ENCODE peak calls at places on chromosomes 12 and 14, in seven cellular contexts. One of them, this sample, is unnamed. For H3K4me1, the result is how much of the 10 kb centered on the place peaks cover.

GRCh38 chr12:115426732-115427131 is 742.8 kb upstream of the TBX3 start:
- DNase-seq in GM23338: no peak
- DNase-seq in vagina: no peak
- DNase-seq in left lung: no peak
- DNase-seq in tibial artery: no peak
- DNase-seq in uterus: no peak
- DNase-seq in SJSA1: no peak
- DNase-seq in this sample: no peak

GRCh38 chr14:98965061-98965460 is 306.9 kb downstream of the BCL11B start:
- DNase-seq in GM23338: no peak
- DNase-seq in vagina: no peak
- DNase-seq in left lung: no peak
- DNase-seq in tibial artery: no peak
- DNase-seq in uterus: no peak
- DNase-seq in SJSA1: no peak
- DNase-seq in this sample: no peak

GRCh38 chr12:18246057-18246456 is 15.3 kb upstream of the PIK3C2G start:
- DNase-seq in GM23338: peak
- DNase-seq in vagina: no peak
- DNase-seq in left lung: no peak
- DNase-seq in tibial artery: no peak
- DNase-seq in uterus: no peak
- DNase-seq in SJSA1: no peak
- DNase-seq in this sample: no peak

GRCh38 chr14:23052182-23052623 is 5.1 kb downstream of the CDH24 start:
- DNase-seq in GM23338: peak
- DNase-seq in vagina: no peak
- DNase-seq in left lung: no peak
- DNase-seq in tibial artery: no peak
- DNase-seq in uterus: no peak
- DNase-seq in SJSA1: no peak
- DNase-seq in this sample: no peak

GRCh38 chr12:3553681-3554546 is 62.9 kb downstream of the PRMT8 start:
- DNase-seq in GM23338: peak
- DNase-seq in vagina: peak
- DNase-seq in left lung: no peak
- DNase-seq in tibial artery: no peak
- DNase-seq in uterus: no peak
- DNase-seq in SJSA1: no peak
- DNase-seq in this sample: peak

GRCh38 chr14:72094844-72095582 is 162.8 kb downstream of the RGS6 start:
- DNase-seq in GM23338: no peak
- DNase-seq in vagina: no peak
- DNase-seq in left lung: no peak
- DNase-seq in tibial artery: no peak
- DNase-seq in uterus: no peak
- DNase-seq in SJSA1: no peak
- DNase-seq in this sample: no peak

GRCh38 chr14:72715215-72715909 is 178.5 kb downstream of the DPF3 start:
- DNase-seq in GM23338: no peak
- DNase-seq in vagina: no peak
- DNase-seq in left lung: no peak
- DNase-seq in tibial artery: no peak
- DNase-seq in uterus: no peak
- DNase-seq in SJSA1: no peak
- DNase-seq in this sample: no peak

GRCh38 chr12:52825961-52826360 is 8.2 kb downstream of the KRT79 start:
- DNase-seq in GM23338: no peak
- DNase-seq in vagina: no peak
- DNase-seq in left lung: no peak
- DNase-seq in tibial artery: no peak
- DNase-seq in uterus: no peak
- DNase-seq in SJSA1: peak
- DNase-seq in this sample: no peak

GRCh38 chr14:58299665-58300202 is 1.4 kb downstream of the ARID4A start:
- DNase-seq in GM23338: peak
- DNase-seq in vagina: no peak
- DNase-seq in left lung: no peak
- DNase-seq in tibial artery: no peak
- DNase-seq in uterus: no peak
- DNase-seq in SJSA1: no peak
- DNase-seq in this sample: peak

GRCh38 chr12:24404086-24404815 is 454.8 kb upstream of the SOX5 start:
- DNase-seq in GM23338: no peak
- DNase-seq in vagina: no peak
- DNase-seq in left lung: no peak
- DNase-seq in tibial artery: no peak
- DNase-seq in uterus: no peak
- DNase-seq in SJSA1: peak
- DNase-seq in this sample: no peak

GRCh38 chr12:49974677-49975369 is 2.1 kb downstream of the AQP6 start:
- DNase-seq in GM23338: no peak
- DNase-seq in vagina: no peak
- DNase-seq in left lung: no peak
- DNase-seq in tibial artery: no peak
- DNase-seq in uterus: no peak
- DNase-seq in SJSA1: no peak
- DNase-seq in this sample: no peak

GRCh38 chr12:51326762-51327439 is 2.9 kb upstream of the BIN2 start:
- DNase-seq in GM23338: no peak
- DNase-seq in vagina: no peak
- DNase-seq in left lung: no peak
- DNase-seq in tibial artery: peak
- DNase-seq in uterus: no peak
- DNase-seq in SJSA1: peak
- DNase-seq in this sample: peak

GRCh38 chr12:109492371-109492770 is 14.9 kb downstream of the UBE3B start:
- DNase-seq in GM23338: no peak
- DNase-seq in vagina: no peak
- DNase-seq in left lung: no peak
- DNase-seq in tibial artery: no peak
- DNase-seq in uterus: no peak
- DNase-seq in SJSA1: peak
- DNase-seq in this sample: no peak

GRCh38 chr12:48671231-48671856 is 10.7 kb downstream of the KANSL2 start:
- DNase-seq in GM23338: no peak
- DNase-seq in vagina: no peak
- DNase-seq in left lung: no peak
- DNase-seq in tibial artery: no peak
- DNase-seq in uterus: no peak
- DNase-seq in SJSA1: no peak
- DNase-seq in this sample: no peak

GRCh38 chr12:66555113-66555512 is 123.8 kb downstream of the GRIP1 start:
- DNase-seq in GM23338: peak
- DNase-seq in vagina: no peak
- DNase-seq in left lung: no peak
- DNase-seq in tibial artery: no peak
- DNase-seq in uterus: no peak
- DNase-seq in SJSA1: no peak
- DNase-seq in this sample: no peak

GRCh38 chr12:89450922-89451321 is 73.7 kb downstream of the GALNT4 start:
- DNase-seq in GM23338: peak
- DNase-seq in vagina: no peak
- DNase-seq in left lung: no peak
- DNase-seq in tibial artery: no peak
- DNase-seq in uterus: no peak
- DNase-seq in SJSA1: no peak
- DNase-seq in this sample: no peak

GRCh38 chr12:56522486-56523193 is 1.0 kb downstream of the RBMS2 start:
- DNase-seq in GM23338: peak
- DNase-seq in vagina: no peak
- DNase-seq in left lung: no peak
- DNase-seq in tibial artery: no peak
- DNase-seq in uterus: no peak
- DNase-seq in SJSA1: no peak
- DNase-seq in this sample: no peak

GRCh38 chr14:75452900-75453816 is 25.3 kb downstream of the JDP2 start:
- DNase-seq in GM23338: peak
- DNase-seq in vagina: no peak
- DNase-seq in left lung: peak
- DNase-seq in tibial artery: peak
- DNase-seq in uterus: peak
- DNase-seq in SJSA1: peak
- DNase-seq in this sample: no peak

GRCh38 chr12:113802966-113803828 is 162.9 kb downstream of the RBM19 start:
- DNase-seq in GM23338: no peak
- DNase-seq in vagina: no peak
- DNase-seq in left lung: no peak
- DNase-seq in tibial artery: no peak
- DNase-seq in uterus: no peak
- DNase-seq in SJSA1: no peak
- DNase-seq in this sample: no peak

GRCh38 chr14:70188292-70188607 is 501 bp downstream of the SLC8A3 start:
- DNase-seq in GM23338: peak
- DNase-seq in vagina: no peak
- DNase-seq in left lung: no peak
- DNase-seq in tibial artery: no peak
- DNase-seq in uterus: no peak
- DNase-seq in SJSA1: peak
- DNase-seq in this sample: no peak

GRCh38 chr14:85093631-85094330 is 436.2 kb upstream of the FLRT2 start:
- DNase-seq in GM23338: no peak
- DNase-seq in vagina: no peak
- DNase-seq in left lung: no peak
- DNase-seq in tibial artery: no peak
- DNase-seq in uterus: no peak
- DNase-seq in SJSA1: no peak
- DNase-seq in this sample: no peak

GRCh38 chr14:103854822-103855733 is 7.7 kb upstream of the PPP1R13B start:
- DNase-seq in GM23338: peak
- DNase-seq in vagina: no peak
- DNase-seq in left lung: peak
- DNase-seq in tibial artery: no peak
- DNase-seq in uterus: peak
- DNase-seq in SJSA1: no peak
- DNase-seq in this sample: no peak

GRCh38 chr14:93011650-93012317 is 88.8 kb downstream of the CHGA start:
- DNase-seq in GM23338: no peak
- DNase-seq in vagina: no peak
- DNase-seq in left lung: no peak
- DNase-seq in tibial artery: no peak
- DNase-seq in uterus: no peak
- DNase-seq in SJSA1: no peak
- DNase-seq in this sample: no peak
- H3K4me1 ChIP-seq in GM23338: under half
- H3K4me1 ChIP-seq in vagina: half or more
- H3K4me1 ChIP-seq in left lung: under half
- H3K4me1 ChIP-seq in tibial artery: under half
- H3K4me1 ChIP-seq in uterus: under half
- H3K4me1 ChIP-seq in SJSA1: half or more
- H3K4me1 ChIP-seq in this sample: under half

DNA sequence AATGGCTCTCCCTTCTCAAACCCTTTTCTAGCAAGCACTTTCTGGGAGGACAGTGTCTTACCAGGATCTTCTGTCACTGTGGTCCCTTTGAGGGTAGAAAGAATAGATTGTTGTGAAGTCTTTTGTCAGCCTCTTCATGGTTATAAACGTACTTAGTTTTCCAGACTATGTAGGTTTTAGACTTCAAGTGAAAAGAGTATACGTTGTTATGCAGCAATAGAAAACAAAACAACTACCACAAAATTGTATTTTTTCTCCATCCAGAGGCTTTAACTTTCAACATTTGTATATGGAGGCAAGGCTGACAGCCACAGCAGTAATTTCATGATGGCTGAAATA is 23.7 kb downstream of the PRKCH start:
- DNase-seq in GM23338: no peak
- DNase-seq in vagina: no peak
- DNase-seq in left lung: no peak
- DNase-seq in tibial artery: no peak
- DNase-seq in uterus: no peak
- DNase-seq in SJSA1: no peak
- DNase-seq in this sample: no peak
- H3K4me1 ChIP-seq in GM23338: under half
- H3K4me1 ChIP-seq in vagina: half or more
- H3K4me1 ChIP-seq in left lung: under half
- H3K4me1 ChIP-seq in tibial artery: under half
- H3K4me1 ChIP-seq in uterus: under half
- H3K4me1 ChIP-seq in SJSA1: under half
- H3K4me1 ChIP-seq in this sample: under half

GRCh38 chr14:68927956-68928675 is 51.0 kb downstream of the ACTN1 start:
- DNase-seq in GM23338: no peak
- DNase-seq in vagina: no peak
- DNase-seq in left lung: no peak
- DNase-seq in tibial artery: no peak
- DNase-seq in uterus: no peak
- DNase-seq in SJSA1: no peak
- DNase-seq in this sample: no peak

GRCh38 chr14:68931474-68932051 is 47.5 kb downstream of the ACTN1 start:
- DNase-seq in GM23338: no peak
- DNase-seq in vagina: no peak
- DNase-seq in left lung: no peak
- DNase-seq in tibial artery: no peak
- DNase-seq in uterus: no peak
- DNase-seq in SJSA1: no peak
- DNase-seq in this sample: no peak

GRCh38 chr14:68928770-68929550 is 50.1 kb downstream of the ACTN1 start:
- DNase-seq in GM23338: no peak
- DNase-seq in vagina: no peak
- DNase-seq in left lung: no peak
- DNase-seq in tibial artery: no peak
- DNase-seq in uterus: no peak
- DNase-seq in SJSA1: no peak
- DNase-seq in this sample: no peak

GRCh38 chr14:68931063-68931462 is 48.0 kb downstream of the ACTN1 start:
- DNase-seq in GM23338: no peak
- DNase-seq in vagina: no peak
- DNase-seq in left lung: no peak
- DNase-seq in tibial artery: no peak
- DNase-seq in uterus: no peak
- DNase-seq in SJSA1: no peak
- DNase-seq in this sample: no peak

GRCh38 chr14:68929623-68930307 is 49.3 kb downstream of the ACTN1 start:
- DNase-seq in GM23338: no peak
- DNase-seq in vagina: no peak
- DNase-seq in left lung: no peak
- DNase-seq in tibial artery: no peak
- DNase-seq in uterus: no peak
- DNase-seq in SJSA1: no peak
- DNase-seq in this sample: no peak
- H3K4me1 ChIP-seq in GM23338: under half
- H3K4me1 ChIP-seq in vagina: half or more
- H3K4me1 ChIP-seq in left lung: under half
- H3K4me1 ChIP-seq in tibial artery: half or more
- H3K4me1 ChIP-seq in uterus: under half
- H3K4me1 ChIP-seq in SJSA1: under half
- H3K4me1 ChIP-seq in this sample: under half

DNA sequence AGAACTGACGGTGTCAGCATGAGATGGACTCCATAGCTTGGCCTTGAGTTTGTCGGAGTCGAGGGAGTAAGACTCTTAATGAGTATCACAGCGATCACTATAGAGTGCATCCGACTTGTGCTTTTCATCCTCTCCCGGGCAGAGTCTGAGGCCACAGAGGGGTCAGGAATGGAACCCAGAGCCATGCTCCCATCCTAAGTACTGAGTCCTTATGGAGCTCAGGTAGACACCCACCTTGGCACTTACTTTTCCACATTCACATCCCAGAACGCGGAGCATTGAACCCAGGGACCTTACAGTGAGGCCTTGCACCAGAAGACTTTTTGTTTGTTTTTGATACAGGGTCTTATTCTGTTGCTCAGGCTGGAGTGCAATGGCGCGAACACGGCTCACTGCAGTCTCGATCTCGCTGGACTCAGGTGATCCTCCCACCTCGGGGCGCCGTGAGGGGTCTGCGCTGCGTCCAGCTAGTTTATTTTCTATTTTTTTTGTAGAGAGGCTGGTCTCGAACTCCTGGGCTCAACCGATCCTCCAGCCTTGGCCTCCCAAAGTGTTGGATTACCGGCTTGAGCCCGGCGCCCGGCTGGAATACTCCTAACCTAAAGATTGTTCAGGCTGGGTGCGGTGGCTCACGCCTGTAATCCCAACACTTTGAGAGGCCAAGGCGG is 736 bp upstream of the SRSF9 start:
- DNase-seq in GM23338: peak
- DNase-seq in vagina: no peak
- DNase-seq in left lung: no peak
- DNase-seq in tibial artery: no peak
- DNase-seq in uterus: peak
- DNase-seq in SJSA1: no peak
- DNase-seq in this sample: no peak
- H3K4me1 ChIP-seq in GM23338: under half
- H3K4me1 ChIP-seq in vagina: under half
- H3K4me1 ChIP-seq in left lung: under half
- H3K4me1 ChIP-seq in tibial artery: under half
- H3K4me1 ChIP-seq in uterus: under half
- H3K4me1 ChIP-seq in SJSA1: under half
- H3K4me1 ChIP-seq in this sample: under half

This sample was measured in Karpas-422.